ENCODE peak calls at places on chromosomes 3 and 15, in five cellular contexts. A is heart right ventricle, N is uterus, B is endodermal cell, V is keratinocyte. P is an unnamed sample. For H3K36me3, the result is how much of the 10 kb centered on the place peaks cover.

GRCh38 chr15:77070500-77071337 is at the start of gene TSPAN3:
- DNase-seq in A (peak), V (peak), B (peak), N (peak), P (peak)

GRCh38 chr3:114634635-114635034 is 340.8 kb downstream of the TIGIT start:
- DNase-seq in B (no peak), V (no peak), A (no peak), N (no peak), P (no peak)

GRCh38 chr3:141656771-141657170 is 81.3 kb upstream of the RNF7 start:
- DNase-seq in V (peak), A (no peak), B (peak), N (no peak), P (no peak)

GRCh38 chr3:16741103-16741758 is 136.0 kb upstream of the DAZL start:
- DNase-seq in N (no peak), V (no peak), A (no peak), B (no peak), P (no peak)

GRCh38 chr3:33664195-33664594 is 53.9 kb downstream of the CLASP2 start:
- DNase-seq in N (no peak), B (no peak), V (no peak), A (no peak), P (no peak)

GRCh38 chr3:126932188-126932931 is 50.6 kb upstream of the PLXNA1 start:
- DNase-seq in A (no peak), B (no peak), V (no peak), N (no peak), P (no peak)

GRCh38 chr15:48946088-48946839 is 17.5 kb downstream of the SHC4 start:
- DNase-seq in N (no peak), A (no peak), B (no peak), V (peak), P (no peak)

GRCh38 chr15:85112997-85113396 is 131.3 kb downstream of the PDE8A start:
- DNase-seq in N (no peak), V (no peak), B (no peak), A (no peak), P (no peak)

GRCh38 chr3:12395349-12396012 is 88.8 kb upstream of the TSEN2 start:
- DNase-seq in A (no peak), N (no peak), B (no peak), V (no peak), P (no peak)

GRCh38 chr15:90402230-90402629 is 14.2 kb downstream of the IQGAP1 start:
- DNase-seq in N (peak), V (peak), A (no peak), B (no peak), P (no peak)

GRCh38 chr3:119690043-119690656 is 12.7 kb upstream of the CFAP91 start:
- DNase-seq in A (no peak), B (no peak), N (no peak), V (no peak), P (no peak)

GRCh38 chr3:13015286-13016082 is 57.7 kb downstream of the IQSEC1 start:
- DNase-seq in B (no peak), V (no peak), N (no peak), A (peak), P (peak)

GRCh38 chr3:3699816-3700633 is 99.2 kb upstream of the LRRN1 start:
- DNase-seq in B (no peak), N (no peak), A (no peak), V (peak), P (no peak)

GRCh38 chr3:157333551-157333991 is 103.1 kb upstream of the PTX3 start:
- DNase-seq in A (no peak), V (no peak), N (no peak), B (no peak), P (no peak)

GRCh38 chr3:144096016-144096415 is 124.4 kb downstream of the DIPK2A start:
- DNase-seq in N (no peak), V (no peak), A (no peak), B (no peak), P (no peak)

GRCh38 chr3:58082047-58082446 is 73.8 kb downstream of the FLNB start:
- DNase-seq in N (no peak), V (no peak), A (peak), B (no peak), P (no peak)

GRCh38 chr3:50519471-50520089 is 16.1 kb upstream of the CACNA2D2 start:
- DNase-seq in B (peak), V (no peak), N (peak), A (peak), P (peak)

GRCh38 chr3:19155375-19155774 is 7.1 kb downstream of the KCNH8 start:
- DNase-seq in N (no peak), V (no peak), A (no peak), B (no peak), P (no peak)

GRCh38 chr3:105837143-105837740 is 31.6 kb downstream of the CBLB start:
- DNase-seq in A (no peak), V (no peak), N (no peak), B (no peak), P (no peak)

GRCh38 chr3:157494581-157495281 is 8.5 kb downstream of the VEPH1 start:
- DNase-seq in V (no peak), B (no peak), A (no peak), N (no peak), P (no peak)

GRCh38 chr15:63495780-63496179 is 8.6 kb upstream of the USP3 start:
- DNase-seq in N (no peak), B (no peak), V (no peak), A (no peak), P (no peak)

GRCh38 chr3:11370134-11370533 is 97.9 kb downstream of the ATG7 start:
- DNase-seq in B (no peak), V (no peak), N (no peak), A (peak), P (no peak)

GRCh38 chr15:94242257-94242656 is 10.9 kb downstream of the MCTP2 start:
- DNase-seq in A (no peak), V (no peak), N (no peak), B (no peak), P (no peak)

GRCh38 chr3:190862209-190863118 is at the start of gene GMNC:
- DNase-seq in V (no peak), B (peak), A (peak), N (peak), P (peak)

GRCh38 chr3:133274477-133274876 is 125.4 kb upstream of the BFSP2 start:
- DNase-seq in N (no peak), B (no peak), V (no peak), A (no peak), P (no peak)

GRCh38 chr3:11718582-11719405 is 75.1 kb upstream of the VGLL4 start:
- DNase-seq in V (no peak), A (peak), N (peak), B (peak), P (peak)

GRCh38 chr15:69193948-69194827 is 33.8 kb downstream of the GLCE start:
- DNase-seq in B (no peak), N (no peak), V (no peak), A (no peak), P (no peak)

GRCh38 chr15:48722764-48723661 is 77.5 kb upstream of the FBN1 start:
- DNase-seq in N (no peak), V (peak), B (no peak), A (no peak), P (no peak)

GRCh38 chr3:12598890-12599289 is 42.0 kb downstream of the MKRN2 start:
- DNase-seq in A (no peak), B (no peak), V (no peak), N (no peak), P (no peak)

GRCh38 chr3:188123170-188123920 is 30.6 kb upstream of the LPP start:
- DNase-seq in B (no peak), V (no peak), A (no peak), N (no peak), P (no peak)

GRCh38 chr3:102195198-102195948 is 239.4 kb upstream of the ZPLD1 start:
- DNase-seq in V (peak), N (no peak), A (no peak), B (no peak), P (peak)

GRCh38 chr3:86737517-86737916 is 253.4 kb downstream of the VGLL3 start:
- DNase-seq in B (no peak), A (no peak), V (no peak), N (no peak), P (no peak)

GRCh38 chr3:107241217-107241616 is 136.0 kb upstream of the CCDC54 start:
- DNase-seq in A (peak), N (peak), V (no peak), B (peak), P (peak)

GRCh38 chr3:14431556-14431927 is 29.1 kb downstream of the SLC6A6 start:
- DNase-seq in V (no peak), B (peak), N (no peak), A (no peak), P (peak)

GRCh38 chr3:102460579-102460978 is 25.8 kb downstream of the ZPLD1 start:
- DNase-seq in N (no peak), A (no peak), B (no peak), V (no peak), P (no peak)

DNA sequence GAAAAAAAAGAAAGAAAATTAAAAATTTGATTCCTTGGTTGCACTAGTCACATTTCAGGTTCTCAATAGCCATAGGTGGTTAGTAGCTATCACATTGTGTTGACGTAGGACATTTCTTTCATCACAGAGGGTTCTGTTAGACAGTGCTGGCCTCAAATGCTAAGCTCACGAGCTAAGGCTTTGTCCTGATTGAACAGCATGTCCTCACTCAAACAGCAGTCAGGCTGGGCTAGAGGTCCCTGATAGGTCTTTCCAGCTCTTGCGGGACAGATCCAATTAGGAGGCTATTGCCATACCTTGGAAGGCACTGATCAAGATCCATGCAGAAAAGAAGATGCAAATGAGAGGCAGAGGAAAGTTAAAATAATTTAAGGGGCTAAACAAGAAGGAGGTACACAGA is 85.9 kb upstream of the HACD2 start:
- DNase-seq in B (no peak), V (no peak), A (no peak), N (no peak), P (no peak)
- H3K27ac ChIP-seq in B (no peak), V (no peak), A (no peak), N (peak), P (no peak)

GRCh38 chr15:41482070-41482469 is 11.6 kb upstream of the ITPKA start:
- DNase-seq in V (no peak), A (no peak), N (no peak), B (no peak), P (no peak)
- H3K36me3 ChIP-seq in V (under half), A (half or more), N (under half), B (half or more), P (half or more)

DNA sequence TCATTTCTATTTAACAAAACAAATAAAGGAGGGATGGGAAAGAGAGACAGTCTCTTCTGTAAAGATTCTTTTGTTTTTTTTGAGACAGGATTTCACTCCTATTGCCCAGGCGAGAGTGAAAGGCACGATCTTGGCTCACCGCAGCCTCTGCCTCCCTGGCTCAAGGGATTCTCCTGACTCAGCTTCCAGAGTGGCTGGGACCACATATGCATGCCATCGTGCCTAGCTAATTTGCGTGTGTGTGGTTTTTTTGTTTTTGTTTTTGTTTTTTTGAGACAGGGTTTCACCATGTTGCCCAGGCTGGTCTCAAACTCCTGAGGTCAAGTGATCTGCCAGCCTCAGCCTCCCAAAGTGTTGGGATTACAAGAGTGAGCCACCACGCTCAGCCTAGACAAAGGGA is 23.3 kb downstream of the STAG1 start:
- DNase-seq in N (no peak), V (no peak), B (peak), A (no peak), P (no peak)
- H3K27ac ChIP-seq in N (no peak), V (peak), B (no peak), A (no peak), P (no peak)

GRCh38 chr15:74511583-74511982 is 29.4 kb upstream of the ARID3B start:
- DNase-seq in A (no peak), N (no peak), B (no peak), V (no peak), P (no peak)
- H3K36me3 ChIP-seq in A (under half), N (under half), B (under half), V (under half), P (under half)

GRCh38 chr3:5022187-5022965 is 43.1 kb downstream of the BHLHE40 start:
- DNase-seq in N (no peak), B (no peak), V (no peak), A (no peak), P (no peak)

GRCh38 chr3:5021116-5021515 is 41.9 kb downstream of the BHLHE40 start:
- DNase-seq in A (no peak), N (no peak), B (no peak), V (no peak), P (no peak)

GRCh38 chr3:5021571-5022092 is 42.4 kb downstream of the BHLHE40 start:
- DNase-seq in N (no peak), A (no peak), V (peak), B (no peak), P (no peak)

GRCh38 chr3:5023777-5024346 is 44.6 kb downstream of the BHLHE40 start:
- DNase-seq in N (no peak), V (no peak), B (no peak), A (no peak), P (no peak)

GRCh38 chr3:5022966-5023776 is 43.9 kb downstream of the BHLHE40 start:
- DNase-seq in B (peak), A (no peak), N (peak), V (peak), P (no peak)
- H3K27ac ChIP-seq in B (peak), A (peak), N (peak), V (peak), P (no peak)

DNA sequence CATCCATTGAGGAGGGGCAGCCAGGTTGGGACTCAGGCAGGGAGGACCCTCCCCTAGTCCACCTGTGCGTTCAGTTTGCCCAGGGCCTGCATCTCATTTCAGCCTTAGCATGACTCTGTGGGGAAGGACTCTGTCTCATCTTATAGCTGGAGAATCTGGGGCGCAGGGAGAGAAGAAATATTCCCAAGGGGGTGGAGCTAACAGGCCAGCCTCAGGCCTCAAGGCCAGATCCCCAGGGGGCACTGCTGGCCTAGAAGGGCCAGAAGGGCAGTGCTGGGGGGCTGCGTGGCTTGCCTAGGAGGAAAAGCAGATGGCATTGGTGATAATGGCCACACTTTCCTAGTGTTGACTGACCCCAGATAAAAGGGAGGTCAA is 10.9 kb downstream of the AMOTL2 start:
- DNase-seq in N (no peak), A (no peak), B (no peak), V (no peak), P (no peak)
- H3K36me3 ChIP-seq in N (under half), A (half or more), B (half or more), V (half or more), P (half or more)